ENCODE peak calls at places on chromosomes 7 and 10, in six cellular contexts. R is T-helper 2 cell; C is AG04450; B is stimulated activated naive CD4-positive, alpha-beta T cell; S is NCI-H187; Z is ELR. T is an unnamed sample.

GRCh38 chr10:91798736-91799579 is 732 bp downstream of the TNKS2 start:
- DNase-seq in R (peak), C (no peak), B (peak), S (no peak), Z (peak), T (no peak)

GRCh38 chr7:136053689-136054485 is 76.7 kb upstream of the MTPN start:
- DNase-seq in R (no peak), C (no peak), B (no peak), S (no peak), Z (no peak), T (no peak)

GRCh38 chr10:132980426-132981172 is 38.2 kb upstream of the CFAP46 start:
- DNase-seq in R (no peak), C (no peak), B (no peak), S (no peak), Z (no peak), T (peak)

GRCh38 chr10:92024700-92025099 is 101.1 kb downstream of the BTAF1 start:
- DNase-seq in R (no peak), C (no peak), B (no peak), S (no peak), Z (peak), T (no peak)

GRCh38 chr7:139784643-139785042 is 6.8 kb upstream of the HIPK2 start:
- DNase-seq in R (no peak), C (no peak), B (no peak), S (no peak), Z (no peak), T (no peak)

GRCh38 chr7:42207420-42207819 is 29.6 kb downstream of the GLI3 start:
- DNase-seq in R (no peak), C (no peak), B (no peak), S (no peak), Z (no peak), T (no peak)

GRCh38 chr7:22193361-22194016 is 163.5 kb downstream of the RAPGEF5 start:
- DNase-seq in R (no peak), C (peak), B (no peak), S (no peak), Z (peak), T (peak)

GRCh38 chr10:28241766-28242399 is 61.0 kb downstream of the MPP7 start:
- DNase-seq in R (peak), C (peak), B (no peak), S (no peak), Z (peak), T (no peak)

GRCh38 chr10:125054664-125055273 is 105.6 kb downstream of the CTBP2 start:
- DNase-seq in R (no peak), C (no peak), B (no peak), S (no peak), Z (no peak), T (peak)

GRCh38 chr10:33982995-33983394 is 648.5 kb upstream of the NRP1 start:
- DNase-seq in R (no peak), C (peak), B (no peak), S (no peak), Z (peak), T (no peak)

GRCh38 chr7:113873554-113874151 is 45.2 kb downstream of the PPP1R3A start:
- DNase-seq in R (no peak), C (no peak), B (no peak), S (no peak), Z (peak), T (no peak)

GRCh38 chr7:111082351-111082750 is 8.6 kb upstream of the LRRN3 start:
- DNase-seq in R (peak), C (peak), B (no peak), S (no peak), Z (peak), T (no peak)

GRCh38 chr10:32795598-32796183 is 162.3 kb downstream of the ITGB1 start:
- DNase-seq in R (peak), C (no peak), B (no peak), S (no peak), Z (peak), T (no peak)

GRCh38 chr7:29875741-29876140 is 69.4 kb downstream of the WIPF3 start:
- DNase-seq in R (no peak), C (no peak), B (no peak), S (no peak), Z (no peak), T (no peak)

GRCh38 chr7:134636008-134636449 is 10.6 kb upstream of the BPGM start:
- DNase-seq in R (peak), C (no peak), B (no peak), S (no peak), Z (no peak), T (no peak)

GRCh38 chr10:112906945-112907344 is 43.1 kb upstream of the TCF7L2 start:
- DNase-seq in R (no peak), C (no peak), B (no peak), S (no peak), Z (no peak), T (no peak)

GRCh38 chr10:90560331-90560730 is 297.5 kb downstream of the HTR7 start:
- DNase-seq in R (peak), C (no peak), B (no peak), S (no peak), Z (no peak), T (no peak)

GRCh38 chr10:43419997-43420368 is 11.0 kb upstream of the HNRNPF start:
- DNase-seq in R (no peak), C (no peak), B (no peak), S (no peak), Z (no peak), T (no peak)

GRCh38 chr10:74738985-74739567 is 87.3 kb upstream of the KAT6B start:
- DNase-seq in R (peak), C (no peak), B (no peak), S (no peak), Z (peak), T (no peak)

GRCh38 chr10:122162566-122163181 is 108.4 kb upstream of the BTBD16 start:
- DNase-seq in R (no peak), C (no peak), B (no peak), S (no peak), Z (no peak), T (peak)

GRCh38 chr7:129188372-129188891 is at the start of gene SMO:
- DNase-seq in R (no peak), C (no peak), B (no peak), S (no peak), Z (peak), T (peak)

GRCh38 chr7:149783386-149784250 is 10.2 kb upstream of the ZNF467 start:
- DNase-seq in R (no peak), C (no peak), B (no peak), S (no peak), Z (no peak), T (no peak)

GRCh38 chr7:18473119-18473518 is 22.4 kb upstream of the HDAC9 start:
- DNase-seq in R (no peak), C (no peak), B (no peak), S (no peak), Z (no peak), T (no peak)

GRCh38 chr10:68594405-68594804 is 34.3 kb downstream of the TET1 start:
- DNase-seq in R (no peak), C (no peak), B (no peak), S (no peak), Z (peak), T (no peak)

GRCh38 chr7:115603416-115603815 is 427.1 kb downstream of the TFEC start:
- DNase-seq in R (no peak), C (no peak), B (no peak), S (no peak), Z (no peak), T (no peak)

GRCh38 chr7:141071855-141072547 is 1.9 kb upstream of the TMEM178B start:
- DNase-seq in R (no peak), C (no peak), B (no peak), S (no peak), Z (peak), T (peak)

GRCh38 chr7:985915-986741 is 3.1 kb downstream of the CYP2W1 start:
- DNase-seq in R (no peak), C (no peak), B (no peak), S (no peak), Z (peak), T (no peak)

GRCh38 chr7:17769918-17770317 is 170.4 kb downstream of the SNX13 start:
- DNase-seq in R (peak), C (peak), B (peak), S (peak), Z (peak), T (peak)

T was measured in posterior cingulate gyrus.